ENCODE peak calls at places on chromosomes 7 and 10, in four cellular contexts. S is A673, H is hepatocyte, D is PC-3. N is an unnamed sample.

GRCh38 chr10:49532461-49532860 is 6.5 kb downstream of the ERCC6 start:
- DNase-seq in S (no peak), H (no peak), D (no peak), N (no peak)

GRCh38 chr10:114708717-114709352 is 50.8 kb upstream of the ABLIM1 start:
- DNase-seq in S (peak), H (peak), D (peak), N (peak)

GRCh38 chr10:65235266-65235665 is 1690.6 kb upstream of the LRRTM3 start:
- DNase-seq in S (no peak), H (no peak), D (no peak), N (no peak)

GRCh38 chr10:62916157-62916603 is 100.0 kb upstream of the EGR2 start:
- DNase-seq in S (no peak), H (no peak), D (peak), N (peak)

GRCh38 chr10:130750441-130750840 is 561.1 kb downstream of the TCERG1L start:
- DNase-seq in S (no peak), H (no peak), D (no peak), N (no peak)

GRCh38 chr10:29078919-29079318 is 210.0 kb upstream of the LYZL1 start:
- DNase-seq in S (peak), H (no peak), D (no peak), N (no peak)

GRCh38 chr10:77360835-77361234 is 276.8 kb downstream of the KCNMA1 start:
- DNase-seq in S (no peak), H (no peak), D (no peak), N (no peak)

GRCh38 chr10:13270877-13271551 is 28.9 kb downstream of the PHYH start:
- DNase-seq in S (no peak), H (peak), D (peak), N (peak)

GRCh38 chr10:131464789-131465188 is 153.3 kb upstream of the TCERG1L start:
- DNase-seq in S (no peak), H (no peak), D (no peak), N (no peak)

GRCh38 chr7:2651847-2652735 is 20.3 kb downstream of the TTYH3 start:
- DNase-seq in S (no peak), H (no peak), D (no peak), N (no peak)

GRCh38 chr7:137882806-137883205 is 36.0 kb upstream of the DGKI start:
- DNase-seq in S (no peak), H (no peak), D (peak), N (peak)

GRCh38 chr10:24503627-24504320 is 219.9 kb downstream of the ARHGAP21 start:
- DNase-seq in S (peak), H (peak), D (peak), N (peak)

GRCh38 chr7:81624021-81624630 is 145.7 kb downstream of the HGF start:
- DNase-seq in S (no peak), H (no peak), D (peak), N (no peak)

GRCh38 chr10:76009531-76009930 is 578.1 kb downstream of the LRMDA start:
- DNase-seq in S (no peak), H (no peak), D (peak), N (no peak)

GRCh38 chr10:10986606-10987005 is 31.1 kb upstream of the CELF2 start:
- DNase-seq in S (no peak), H (no peak), D (no peak), N (no peak)

GRCh38 chr10:60042262-60042661 is 135.9 kb upstream of the CCDC6 start:
- DNase-seq in S (no peak), H (no peak), D (no peak), N (no peak)

GRCh38 chr7:41222704-41223103 is 480.2 kb downstream of the INHBA start:
- DNase-seq in S (no peak), H (no peak), D (peak), N (peak)

GRCh38 chr10:10902951-10903350 is 114.7 kb upstream of the CELF2 start:
- DNase-seq in S (no peak), H (no peak), D (no peak), N (peak)

GRCh38 chr10:8072211-8072610 is 17.7 kb downstream of the GATA3 start:
- DNase-seq in S (no peak), H (no peak), D (no peak), N (no peak)

GRCh38 chr10:116038259-116038658 is 234.7 kb downstream of the GFRA1 start:
- DNase-seq in S (peak), H (no peak), D (no peak), N (peak)

GRCh38 chr7:82057476-82057875 is 287.6 kb upstream of the HGF start:
- DNase-seq in S (no peak), H (no peak), D (no peak), N (no peak)

GRCh38 chr7:134645935-134646334 is 718 bp upstream of the BPGM start:
- DNase-seq in S (peak), H (peak), D (peak), N (peak)

GRCh38 chr7:4776160-4776623 is 769 bp downstream of the AP5Z1 start:
- DNase-seq in S (no peak), H (no peak), D (no peak), N (peak)

GRCh38 chr7:20409961-20410360 is 79.3 kb downstream of the ITGB8 start:
- DNase-seq in S (no peak), H (no peak), D (peak), N (peak)

GRCh38 chr7:99267530-99268360 is 4.9 kb upstream of the MYH16 start:
- DNase-seq in S (no peak), H (peak), D (peak), N (peak)

DNA sequence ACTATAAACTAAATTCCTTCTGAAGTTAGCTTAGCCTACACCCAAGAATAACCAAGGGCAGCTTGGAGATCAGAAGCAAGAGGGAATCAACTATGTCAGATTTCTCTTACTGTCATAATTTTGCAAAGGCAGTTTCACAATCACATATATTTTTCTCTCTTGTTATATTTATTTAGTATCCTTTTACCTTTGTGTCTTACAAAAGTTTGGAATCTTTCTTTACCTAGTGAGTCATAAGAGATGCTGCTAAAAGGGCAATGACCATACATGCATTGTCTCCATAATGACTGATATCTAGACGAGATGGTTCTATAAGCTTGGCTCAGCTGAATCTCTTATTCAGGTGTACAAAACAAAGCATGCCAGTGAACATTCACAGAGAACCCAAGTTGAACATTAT is 61.1 kb downstream of the PPP1R17 start:
- DNase-seq in S (no peak), H (no peak), D (peak), N (no peak)
- H3K4me3 ChIP-seq in S (no peak), H (no peak), D (no peak), N (no peak)

GRCh38 chr7:8436965-8437364 is 3.6 kb downstream of the NXPH1 start:
- DNase-seq in S (peak), H (peak), D (peak), N (peak)
- TF ChIP-seq EZH2 in S (no peak), H (no peak), D (no peak), N (no peak)

GRCh38 chr10:110077436-110078120 is 69.8 kb downstream of the ADD3 start:
- DNase-seq in S (no peak), H (no peak), D (no peak), N (peak)
- H3K4me3 ChIP-seq in S (no peak), H (peak), D (no peak), N (peak)

DNA sequence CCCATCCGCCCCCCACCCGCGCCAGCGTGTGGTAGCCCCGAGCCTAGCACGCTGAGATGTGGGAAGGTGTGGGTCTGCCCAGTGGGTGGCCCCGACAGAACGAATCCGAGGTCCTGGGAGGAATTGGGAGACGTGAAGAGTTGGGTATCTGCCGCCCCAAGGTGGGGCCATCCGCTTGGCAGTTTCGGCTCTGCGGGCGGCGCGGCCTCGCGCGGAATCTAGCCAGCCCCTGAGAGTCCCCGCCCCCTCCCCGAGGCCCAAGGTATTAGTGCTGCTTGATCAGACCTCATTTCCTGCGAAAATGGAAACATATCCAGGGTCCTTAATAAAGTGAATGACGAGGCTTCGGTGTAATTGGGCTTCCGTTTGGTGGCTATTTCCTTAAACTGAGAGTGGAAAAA is 13.1 kb downstream of the LBX1 start:
- DNase-seq in S (peak), H (no peak), D (no peak), N (no peak)
- TF ChIP-seq EZH2 in S (no peak), H (peak), D (no peak), N (no peak)

GRCh38 chr10:109934958-109935793 is 11.9 kb upstream of the XPNPEP1 start:
- DNase-seq in S (no peak), H (no peak), D (peak), N (peak)
- H3K4me3 ChIP-seq in S (no peak), H (no peak), D (no peak), N (no peak)

N was measured in GM23248.